ENCODE peak calls at places on chromosome 21, in nine cellular contexts. M is fibroblast of lung, O is cardiac muscle cell, E is Calu3, Q is neural progenitor cell, R is esophagus squamous epithelium, Y is tibial artery, F is HFFc6, U is HCT116. T is an unnamed sample.
A peak's percentile ranks its signal among the peaks of the same experiment; 100 is the strongest.

GRCh38 chr21:23858878-23859277 is 1748.4 kb downstream of the MRPL39 start:
- DNase-seq in M (no peak), O (no peak), E (no peak), Q (no peak), R (no peak), Y (no peak), F (no peak), U (no peak), T (no peak)

GRCh38 chr21:29689753-29690152 is 250.0 kb downstream of the GRIK1 start:
- DNase-seq in M (no peak), O (no peak), E (no peak), Q (no peak), R (no peak), Y (no peak), F (no peak), U (no peak), T (no peak)

GRCh38 chr21:41727784-41728763 is 38.8 kb downstream of the RIPK4 start:
- DNase-seq in M (no peak), O (no peak), E (no peak), Q (no peak), R (no peak), Y (no peak), F (no peak), U (no peak), T (no peak)

GRCh38 chr21:43864806-43865470 is at the start of gene AGPAT3:
- DNase-seq in M (no peak), O (no peak), E (no peak), Q (peak; percentile 65), R (no peak), Y (no peak), F (no peak), U (no peak), T (peak; percentile 66)

GRCh38 chr21:31371715-31372114 is 27.7 kb upstream of the TIAM1 start:
- DNase-seq in M (no peak), O (no peak), E (no peak), Q (no peak), R (no peak), Y (no peak), F (no peak), U (no peak), T (no peak)

GRCh38 chr21:28971171-28971570 is 21.5 kb downstream of the LTN1 start:
- DNase-seq in M (no peak), O (no peak), E (no peak), Q (peak; percentile 84), R (no peak), Y (no peak), F (no peak), U (no peak), T (no peak)

GRCh38 chr21:17848228-17848627 is 29.1 kb upstream of the C21orf91 start:
- DNase-seq in M (peak; percentile 97), O (peak; percentile 88), E (no peak), Q (no peak), R (no peak), Y (peak; percentile 48), F (peak; percentile 93), U (no peak), T (peak; percentile 52)

GRCh38 chr21:28337319-28337718 is 655.4 kb downstream of the LTN1 start:
- DNase-seq in M (peak; percentile 86), O (peak; percentile 82), E (no peak), Q (peak; percentile 12), R (no peak), Y (no peak), F (peak; percentile 76), U (no peak), T (no peak)

GRCh38 chr21:33587792-33588484 is 546 bp downstream of the DONSON start:
- DNase-seq in M (peak; percentile 38), O (peak; percentile 41), E (peak; percentile 26), Q (peak; percentile 64), R (no peak), Y (peak; percentile 21), F (no peak), U (no peak), T (peak; percentile 48)

GRCh38 chr21:38815060-38815405 is 9.3 kb downstream of the ETS2 start:
- DNase-seq in M (no peak), O (no peak), E (no peak), Q (no peak), R (no peak), Y (no peak), F (peak; percentile 89), U (no peak), T (no peak)

GRCh38 chr21:41164981-41165650 is 2.8 kb upstream of the BACE2 start:
- DNase-seq in M (peak; percentile 18), O (peak; percentile 25), E (peak; percentile 36), Q (no peak), R (no peak), Y (peak; percentile 60), F (no peak), U (no peak), T (no peak)

GRCh38 chr21:34938079-34938764 is 110.9 kb downstream of the RUNX1 start:
- DNase-seq in M (no peak), O (peak; percentile 19), E (no peak), Q (no peak), R (no peak), Y (no peak), F (no peak), U (no peak), T (no peak)

GRCh38 chr21:25584833-25585232 is 22.4 kb downstream of the MRPL39 start:
- DNase-seq in M (no peak), O (no peak), E (no peak), Q (no peak), R (no peak), Y (no peak), F (no peak), U (no peak), T (no peak)

GRCh38 chr21:37214952-37215351 is 52.2 kb downstream of the VPS26C start:
- DNase-seq in M (no peak), O (no peak), E (no peak), Q (no peak), R (no peak), Y (no peak), F (no peak), U (no peak), T (no peak)

GRCh38 chr21:14259669-14260458 is 43.9 kb downstream of the RBM11 start:
- DNase-seq in M (peak; percentile 58), O (peak; percentile 68), E (no peak), Q (peak; percentile 69), R (no peak), Y (no peak), F (peak; percentile 33), U (peak; percentile 10), T (peak; percentile 32)
- TF ChIP-seq CTCF in M (peak; percentile 50), O (peak; percentile 51), E (peak; percentile 47), Q (peak; percentile 74), R (peak; percentile 54), Y (peak; percentile 53), F (peak; percentile 79), U (no peak), T (peak; percentile 51)

GRCh38 chr21:45354970-45355369 is 50.0 kb upstream of the COL18A1 start:
- DNase-seq in M (peak; percentile 62), O (no peak), E (no peak), Q (no peak), R (no peak), Y (no peak), F (no peak), U (no peak), T (no peak)
- TF ChIP-seq CTCF in M (peak; percentile 10), O (no peak), E (no peak), Q (no peak), R (no peak), Y (no peak), F (peak; percentile 17), U (no peak), T (no peak)

DNA sequence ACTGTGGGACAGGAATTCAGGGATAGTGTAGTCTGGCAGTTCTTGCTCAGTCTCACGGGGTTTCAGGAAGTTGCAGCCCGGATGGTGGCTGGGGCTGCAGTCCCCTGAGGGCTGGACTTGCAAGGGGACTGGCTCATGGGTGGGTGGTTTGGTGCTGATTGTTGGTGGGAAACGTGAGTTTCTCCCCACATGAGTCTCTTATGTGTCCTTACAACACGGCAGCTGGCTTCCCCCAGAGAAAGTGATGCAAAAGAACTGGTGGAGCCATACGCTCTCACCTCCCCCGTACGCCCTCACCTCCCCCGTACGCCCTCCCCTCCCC is 64.9 kb downstream of the EVA1C start:
- DNase-seq in M (no peak), O (no peak), E (no peak), Q (no peak), R (no peak), Y (no peak), F (no peak), U (no peak), T (no peak)
- TF ChIP-seq CTCF in M (no peak), O (no peak), E (no peak), Q (no peak), R (no peak), Y (no peak), F (no peak), U (no peak), T (no peak)

GRCh38 chr21:19508442-19508841 is 1104.9 kb upstream of the TMPRSS15 start:
- DNase-seq in M (no peak), O (no peak), E (no peak), Q (no peak), R (no peak), Y (no peak), F (no peak), U (no peak), T (no peak)
- TF ChIP-seq CTCF in M (no peak), O (no peak), E (no peak), Q (no peak), R (no peak), Y (no peak), F (no peak), U (no peak), T (no peak)